ENCODE peak calls at places on chromosome 11, in eight cellular contexts. W, T, Z, S, C, O, G and L are unnamed samples.

GRCh38 chr11:43738600-43739409 is 58.3 kb downstream of the HSD17B12 start:
- DNase-seq in W (peak), T (peak), Z (no peak), S (no peak), C (no peak), O (peak), G (peak), L (no peak)

GRCh38 chr11:45896392-45897068 is 10.5 kb downstream of the FREY1 start:
- DNase-seq in W (peak), T (peak), Z (no peak), S (no peak), C (no peak), O (peak), G (no peak), L (peak)

GRCh38 chr11:22459053-22459452 is 120.9 kb downstream of the SLC17A6 start:
- DNase-seq in W (no peak), T (no peak), Z (no peak), S (no peak), C (no peak), O (no peak), G (no peak), L (no peak)

GRCh38 chr11:93403930-93404329 is 73.4 kb downstream of the DEUP1 start:
- DNase-seq in W (peak), T (no peak), Z (no peak), S (no peak), C (no peak), O (no peak), G (no peak), L (no peak)

GRCh38 chr11:7520011-7520942 is 6.5 kb downstream of the PPFIBP2 start:
- DNase-seq in W (no peak), T (no peak), Z (no peak), S (no peak), C (no peak), O (no peak), G (no peak), L (no peak)

GRCh38 chr11:32088117-32088941 is 2.5 kb upstream of the RCN1 start:
- DNase-seq in W (no peak), T (peak), Z (peak), S (no peak), C (no peak), O (no peak), G (peak), L (no peak)

GRCh38 chr11:12765428-12765827 is 91.2 kb downstream of the TEAD1 start:
- DNase-seq in W (no peak), T (peak), Z (no peak), S (no peak), C (no peak), O (no peak), G (peak), L (no peak)

GRCh38 chr11:66978717-66979116 is 3.6 kb downstream of the C11orf86 start:
- DNase-seq in W (no peak), T (no peak), Z (no peak), S (no peak), C (no peak), O (no peak), G (no peak), L (no peak)

GRCh38 chr11:19546325-19546724 is 166.3 kb upstream of the NAV2 start:
- DNase-seq in W (peak), T (no peak), Z (no peak), S (no peak), C (no peak), O (peak), G (no peak), L (no peak)

GRCh38 chr11:697811-698311 is 2.2 kb downstream of the TMEM80 start:
- DNase-seq in W (no peak), T (no peak), Z (no peak), S (no peak), C (no peak), O (no peak), G (no peak), L (no peak)

GRCh38 chr11:22761066-22761465 is 68.5 kb downstream of the SVIP start:
- DNase-seq in W (no peak), T (no peak), Z (no peak), S (no peak), C (no peak), O (no peak), G (no peak), L (no peak)

GRCh38 chr11:47524200-47524874 is 28.6 kb downstream of the CELF1 start:
- DNase-seq in W (no peak), T (peak), Z (peak), S (no peak), C (no peak), O (no peak), G (no peak), L (no peak)

GRCh38 chr11:107844041-107844440 is 14.5 kb downstream of the SLC35F2 start:
- DNase-seq in W (no peak), T (no peak), Z (no peak), S (no peak), C (no peak), O (no peak), G (no peak), L (no peak)

GRCh38 chr11:75428989-75429640 is 3.9 kb downstream of the KLHL35 start:
- DNase-seq in W (no peak), T (no peak), Z (no peak), S (peak), C (no peak), O (no peak), G (no peak), L (no peak)

GRCh38 chr11:107427569-107428180 is 29.9 kb downstream of the CWF19L2 start:
- DNase-seq in W (no peak), T (no peak), Z (no peak), S (no peak), C (no peak), O (no peak), G (no peak), L (no peak)

GRCh38 chr11:65555693-65556231 is 2.4 kb downstream of the LTBP3 start:
- DNase-seq in W (no peak), T (no peak), Z (peak), S (no peak), C (no peak), O (no peak), G (peak), L (no peak)

GRCh38 chr11:83047515-83048225 is 24.0 kb downstream of the RAB30 start:
- DNase-seq in W (no peak), T (no peak), Z (no peak), S (no peak), C (no peak), O (no peak), G (no peak), L (no peak)

GRCh38 chr11:72762641-72763304 is 10.6 kb upstream of the ARAP1 start:
- DNase-seq in W (no peak), T (no peak), Z (no peak), S (no peak), C (no peak), O (no peak), G (no peak), L (no peak)

GRCh38 chr11:106152824-106153223 is 75.4 kb downstream of the AASDHPPT start:
- DNase-seq in W (no peak), T (no peak), Z (no peak), S (no peak), C (no peak), O (no peak), G (no peak), L (no peak)

GRCh38 chr11:36311926-36312592 is 16.0 kb downstream of the PRR5L start:
- DNase-seq in W (no peak), T (no peak), Z (no peak), S (no peak), C (no peak), O (no peak), G (no peak), L (no peak)

GRCh38 chr11:3969613-3970012 is 114.1 kb downstream of the STIM1 start:
- DNase-seq in W (no peak), T (no peak), Z (no peak), S (no peak), C (no peak), O (no peak), G (no peak), L (no peak)

GRCh38 chr11:84564180-84564866 is 1062.8 kb downstream of the DLG2 start:
- DNase-seq in W (peak), T (peak), Z (no peak), S (no peak), C (no peak), O (peak), G (peak), L (peak)

GRCh38 chr11:30567148-30567547 is 19.0 kb downstream of the MPPED2 start:
- DNase-seq in W (no peak), T (no peak), Z (no peak), S (no peak), C (no peak), O (no peak), G (no peak), L (no peak)

GRCh38 chr11:75924966-75925784 is 110.2 kb downstream of the UVRAG start:
- DNase-seq in W (no peak), T (no peak), Z (no peak), S (no peak), C (no peak), O (peak), G (no peak), L (no peak)

GRCh38 chr11:60757231-60757800 is 649 bp downstream of the MS4A15 start:
- DNase-seq in W (no peak), T (no peak), Z (peak), S (no peak), C (no peak), O (no peak), G (no peak), L (no peak)

GRCh38 chr11:113048820-113049555 is 87.8 kb downstream of the NCAM1 start:
- DNase-seq in W (no peak), T (no peak), Z (no peak), S (no peak), C (no peak), O (no peak), G (no peak), L (no peak)

GRCh38 chr11:119361056-119361787 is 14.7 kb upstream of the MFRP start:
- DNase-seq in W (peak), T (peak), Z (peak), S (peak), C (no peak), O (peak), G (peak), L (peak)
- H3K27ac ChIP-seq in W (peak), T (peak), Z (peak), S (peak), C (peak), O (no peak), G (peak), L (peak)

DNA sequence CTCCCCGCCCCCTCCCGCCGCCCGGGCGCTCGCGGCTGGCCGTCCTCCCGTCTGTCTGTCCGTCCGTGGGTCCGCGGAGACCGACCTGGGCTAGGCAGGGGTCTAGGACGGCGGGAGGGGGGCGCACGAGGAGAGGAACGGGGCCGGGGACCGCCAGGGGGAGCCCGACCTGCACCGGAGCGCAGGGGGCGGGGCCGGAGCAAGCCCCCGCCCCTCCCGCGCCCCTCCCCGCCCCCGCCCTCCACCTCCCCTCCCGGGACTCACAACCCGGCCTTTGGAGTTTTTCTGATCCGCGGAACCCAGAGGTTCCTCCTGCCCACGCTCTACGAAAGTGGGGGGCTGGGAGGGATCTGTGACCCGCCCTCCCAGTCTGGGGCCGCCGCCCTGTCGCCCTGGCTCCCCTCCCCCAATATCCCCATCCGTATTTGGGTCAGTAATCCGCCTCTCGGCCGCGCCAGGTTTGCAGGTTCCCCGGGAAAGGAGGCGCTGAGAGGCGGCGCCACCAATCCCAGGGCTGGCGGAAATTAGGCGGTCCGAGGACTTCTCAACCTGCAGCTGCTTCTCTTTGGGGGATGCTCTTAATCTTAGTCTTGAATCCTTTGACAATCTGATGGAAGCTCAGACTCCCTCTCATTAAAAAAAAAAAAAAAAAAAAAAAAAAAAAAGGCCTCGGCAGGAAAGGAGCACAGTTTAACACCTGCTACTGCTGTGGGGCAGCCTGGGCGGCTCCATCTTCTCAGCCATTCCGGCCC is 922 bp upstream of the KCNJ11 start:
- DNase-seq in W (peak), T (peak), Z (peak), S (peak), C (no peak), O (peak), G (no peak), L (peak)
- H3K27ac ChIP-seq in W (no peak), T (peak), Z (peak), S (peak), C (no peak), O (no peak), G (no peak), L (peak)

GRCh38 chr11:69059429-69059828 is 10.7 kb downstream of the TPCN2 start:
- DNase-seq in W (no peak), T (no peak), Z (no peak), S (no peak), C (no peak), O (no peak), G (no peak), L (no peak)
- H3K27ac ChIP-seq in W (no peak), T (no peak), Z (no peak), S (no peak), C (no peak), O (no peak), G (no peak), L (no peak)

GRCh38 chr11:95266751-95267374 is 35.9 kb upstream of the SESN3 start:
- DNase-seq in W (no peak), T (no peak), Z (no peak), S (no peak), C (no peak), O (no peak), G (no peak), L (no peak)
- H3K27ac ChIP-seq in W (no peak), T (no peak), Z (no peak), S (no peak), C (no peak), O (no peak), G (no peak), L (no peak)

GRCh38 chr11:8685820-8686219 is 3.2 kb downstream of the RPL27A start:
- DNase-seq in W (no peak), T (no peak), Z (no peak), S (no peak), C (no peak), O (no peak), G (no peak), L (no peak)

GRCh38 chr11:8688414-8689362 is 6.1 kb downstream of the RPL27A start:
- DNase-seq in W (peak), T (peak), Z (peak), S (peak), C (peak), O (peak), G (peak), L (peak)

GRCh38 chr11:8685306-8685705 is 2.7 kb downstream of the RPL27A start:
- DNase-seq in W (no peak), T (no peak), Z (no peak), S (no peak), C (no peak), O (no peak), G (no peak), L (no peak)

GRCh38 chr11:8684600-8685290 is 2.2 kb downstream of the RPL27A start:
- DNase-seq in W (no peak), T (no peak), Z (no peak), S (no peak), C (no peak), O (no peak), G (no peak), L (no peak)

DNA sequence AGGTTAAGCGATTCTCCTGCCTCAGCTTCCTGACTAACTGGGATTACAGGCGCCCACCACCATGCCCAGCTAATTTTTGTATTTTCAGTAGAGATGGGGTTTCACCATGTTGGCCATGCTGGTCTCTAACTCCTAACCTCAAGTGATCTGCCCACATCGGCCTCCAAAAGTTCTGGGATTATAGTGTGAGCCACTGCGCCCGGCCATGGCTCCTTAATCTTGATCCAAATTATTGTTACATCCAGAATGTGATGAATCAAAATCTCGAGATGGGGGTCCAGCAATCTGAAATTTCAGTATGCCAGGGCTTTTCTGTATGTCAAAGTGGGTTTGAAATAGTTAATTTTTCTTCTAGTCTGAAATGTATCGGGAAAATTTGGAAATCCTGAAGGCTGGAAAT is 3.7 kb downstream of the RPL27A start:
- DNase-seq in W (no peak), T (no peak), Z (no peak), S (no peak), C (no peak), O (no peak), G (no peak), L (no peak)
- H3K27ac ChIP-seq in W (peak), T (peak), Z (no peak), S (no peak), C (no peak), O (no peak), G (peak), L (no peak)

DNA sequence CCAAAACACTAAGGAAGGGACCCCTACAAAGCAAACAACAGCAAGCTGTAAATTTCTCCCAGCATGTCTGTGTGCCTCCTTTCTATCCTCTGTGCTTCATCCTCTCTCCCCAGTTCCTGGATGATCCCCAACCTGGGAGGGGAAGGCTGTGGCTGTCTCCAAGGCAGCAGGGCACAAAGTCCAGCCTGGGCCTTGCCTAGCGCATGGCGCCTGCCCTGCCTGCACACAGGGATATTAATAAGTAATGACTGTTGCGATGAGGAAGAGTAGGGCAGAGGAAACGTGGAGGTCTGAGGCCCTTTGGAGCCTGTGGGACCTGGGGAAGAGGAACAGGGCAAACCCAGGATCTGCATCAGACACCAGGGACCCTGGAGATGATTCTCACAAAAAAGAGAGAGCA is 2.0 kb downstream of the USH1C start:
- DNase-seq in W (no peak), T (peak), Z (peak), S (no peak), C (no peak), O (no peak), G (no peak), L (no peak)
- H3K27ac ChIP-seq in W (no peak), T (peak), Z (no peak), S (no peak), C (no peak), O (no peak), G (no peak), L (no peak)

GRCh38 chr11:126098204-126098769 is 35.6 kb upstream of the CDON start:
- DNase-seq in W (no peak), T (no peak), Z (no peak), S (no peak), C (no peak), O (no peak), G (no peak), L (no peak)

GRCh38 chr11:126102436-126102894 is 39.8 kb upstream of the CDON start:
- DNase-seq in W (no peak), T (peak), Z (no peak), S (peak), C (no peak), O (no peak), G (no peak), L (no peak)

GRCh38 chr11:126101930-126102283 is 39.2 kb upstream of the CDON start:
- DNase-seq in W (no peak), T (no peak), Z (no peak), S (no peak), C (no peak), O (no peak), G (no peak), L (no peak)

GRCh38 chr11:126101241-126101929 is 38.7 kb upstream of the CDON start:
- DNase-seq in W (no peak), T (no peak), Z (no peak), S (no peak), C (no peak), O (peak), G (no peak), L (no peak)

GRCh38 chr11:126100681-126101080 is 38.0 kb upstream of the CDON start:
- DNase-seq in W (no peak), T (no peak), Z (no peak), S (no peak), C (no peak), O (no peak), G (no peak), L (no peak)
- H3K27ac ChIP-seq in W (no peak), T (no peak), Z (no peak), S (no peak), C (no peak), O (no peak), G (no peak), L (peak)

GRCh38 chr11:120199613-120200012 is 11.2 kb upstream of the OAF start:
- DNase-seq in W (peak), T (no peak), Z (no peak), S (no peak), C (no peak), O (no peak), G (no peak), L (no peak)

GRCh38 chr11:120207517-120207916 is 3.3 kb upstream of the OAF start:
- DNase-seq in W (no peak), T (no peak), Z (no peak), S (no peak), C (no peak), O (no peak), G (no peak), L (no peak)

GRCh38 chr11:120200677-120201076 is 10.2 kb upstream of the OAF start:
- DNase-seq in W (no peak), T (no peak), Z (no peak), S (no peak), C (no peak), O (no peak), G (no peak), L (no peak)

GRCh38 chr11:120205596-120206161 is 5.2 kb upstream of the OAF start:
- DNase-seq in W (no peak), T (no peak), Z (no peak), S (no peak), C (no peak), O (no peak), G (peak), L (no peak)

DNA sequence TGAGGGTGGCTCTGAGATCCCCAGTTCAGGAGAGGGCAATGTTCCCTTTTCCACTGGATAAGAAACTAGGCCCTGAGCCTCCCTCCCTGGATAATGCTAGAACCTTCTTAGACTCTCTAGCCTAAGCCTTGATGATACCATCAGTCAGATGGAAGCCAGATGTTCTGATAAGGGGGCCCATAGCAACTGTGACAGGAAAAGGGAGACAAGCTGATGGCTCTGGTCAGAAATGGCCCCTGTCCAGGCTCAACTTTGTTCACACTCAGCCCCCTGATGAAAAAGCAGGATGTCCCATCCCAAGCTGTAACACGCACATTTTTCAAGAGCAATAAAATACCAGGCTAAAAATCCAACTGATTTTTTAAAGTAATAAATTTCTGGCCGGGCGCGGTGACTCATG is 7.2 kb upstream of the OAF start:
- DNase-seq in W (no peak), T (no peak), Z (no peak), S (no peak), C (no peak), O (no peak), G (no peak), L (no peak)
- H3K27ac ChIP-seq in W (no peak), T (no peak), Z (no peak), S (no peak), C (no peak), O (no peak), G (no peak), L (no peak)